ENCODE peak calls at places on chromosomes 3 and 15, in nine cellular contexts. One of them, this sample, is unnamed.

GRCh38 chr3:188974856-188975611 is 196.7 kb upstream of the TPRG1 start:
- ATAC-seq in RWPE2: no peak
- ATAC-seq in stimulated activated naive B cell treated with anti-CD40 and anti-IgM and Interleukin-4, amounts not matched to agents 10 μg/mL and 1 μg/mL and 100 μg/mL, for 72 hours: peak; percentile 62
- ATAC-seq in activated CD8-positive, alpha-beta T cell treated with anti-CD3 and anti-CD28 coated beads for 36 hours: peak; percentile 96
- ATAC-seq in left lung: peak; percentile 58
- ATAC-seq in activated CD8-positive, alpha-beta memory T cell treated with anti-CD3 and anti-CD28 coated beads, Interleukin-2, amount 10 ng/mL, durations not matched to agents 7 days and 5 days: peak; percentile 87
- ATAC-seq in heart right ventricle: no peak
- ATAC-seq in GM12878: no peak
- ATAC-seq in body of pancreas: no peak
- ATAC-seq in this sample: no peak

GRCh38 chr3:131072845-131073244 is 46.2 kb downstream of the NEK11 start:
- ATAC-seq in body of pancreas: no peak
- ATAC-seq in activated CD8-positive, alpha-beta memory T cell treated with anti-CD3 and anti-CD28 coated beads, Interleukin-2, amount 10 ng/mL, durations not matched to agents 7 days and 5 days: no peak
- ATAC-seq in stimulated activated naive B cell treated with anti-CD40 and anti-IgM and Interleukin-4, amounts not matched to agents 10 μg/mL and 1 μg/mL and 100 μg/mL, for 72 hours: no peak
- ATAC-seq in left lung: no peak
- ATAC-seq in heart right ventricle: peak; percentile 95
- ATAC-seq in RWPE2: no peak
- ATAC-seq in GM12878: no peak
- ATAC-seq in activated CD8-positive, alpha-beta T cell treated with anti-CD3 and anti-CD28 coated beads for 36 hours: no peak
- ATAC-seq in this sample: peak; percentile 63

GRCh38 chr3:179811321-179812095 is 158.7 kb downstream of the USP13 start:
- ATAC-seq in stimulated activated naive B cell treated with anti-CD40 and anti-IgM and Interleukin-4, amounts not matched to agents 10 μg/mL and 1 μg/mL and 100 μg/mL, for 72 hours: peak; percentile 83
- ATAC-seq in activated CD8-positive, alpha-beta memory T cell treated with anti-CD3 and anti-CD28 coated beads, Interleukin-2, amount 10 ng/mL, durations not matched to agents 7 days and 5 days: peak; percentile 58
- ATAC-seq in heart right ventricle: peak; percentile 73
- ATAC-seq in activated CD8-positive, alpha-beta T cell treated with anti-CD3 and anti-CD28 coated beads for 36 hours: peak; percentile 72
- ATAC-seq in left lung: peak; percentile 98
- ATAC-seq in RWPE2: peak; percentile 80
- ATAC-seq in body of pancreas: peak; percentile 79
- ATAC-seq in GM12878: peak; percentile 94
- ATAC-seq in this sample: no peak

GRCh38 chr3:128076465-128076782 is 24.2 kb downstream of the SEC61A1 start:
- ATAC-seq in activated CD8-positive, alpha-beta memory T cell treated with anti-CD3 and anti-CD28 coated beads, Interleukin-2, amount 10 ng/mL, durations not matched to agents 7 days and 5 days: no peak
- ATAC-seq in RWPE2: no peak
- ATAC-seq in activated CD8-positive, alpha-beta T cell treated with anti-CD3 and anti-CD28 coated beads for 36 hours: peak; percentile 3
- ATAC-seq in body of pancreas: no peak
- ATAC-seq in stimulated activated naive B cell treated with anti-CD40 and anti-IgM and Interleukin-4, amounts not matched to agents 10 μg/mL and 1 μg/mL and 100 μg/mL, for 72 hours: peak; percentile 28
- ATAC-seq in heart right ventricle: peak; percentile 4
- ATAC-seq in left lung: peak; percentile 8
- ATAC-seq in GM12878: peak; percentile 4
- ATAC-seq in this sample: peak; percentile 1

GRCh38 chr3:53998980-53999379 is 107.3 kb upstream of the SELENOK start:
- ATAC-seq in heart right ventricle: peak; percentile 85
- ATAC-seq in stimulated activated naive B cell treated with anti-CD40 and anti-IgM and Interleukin-4, amounts not matched to agents 10 μg/mL and 1 μg/mL and 100 μg/mL, for 72 hours: no peak
- ATAC-seq in body of pancreas: no peak
- ATAC-seq in RWPE2: no peak
- ATAC-seq in GM12878: no peak
- ATAC-seq in activated CD8-positive, alpha-beta memory T cell treated with anti-CD3 and anti-CD28 coated beads, Interleukin-2, amount 10 ng/mL, durations not matched to agents 7 days and 5 days: no peak
- ATAC-seq in left lung: no peak
- ATAC-seq in activated CD8-positive, alpha-beta T cell treated with anti-CD3 and anti-CD28 coated beads for 36 hours: no peak
- ATAC-seq in this sample: no peak

GRCh38 chr3:24521306-24522154 is 26.9 kb upstream of the THRB start:
- ATAC-seq in RWPE2: peak; percentile 70
- ATAC-seq in GM12878: peak; percentile 49
- ATAC-seq in activated CD8-positive, alpha-beta memory T cell treated with anti-CD3 and anti-CD28 coated beads, Interleukin-2, amount 10 ng/mL, durations not matched to agents 7 days and 5 days: no peak
- ATAC-seq in body of pancreas: peak; percentile 88
- ATAC-seq in activated CD8-positive, alpha-beta T cell treated with anti-CD3 and anti-CD28 coated beads for 36 hours: peak; percentile 49
- ATAC-seq in stimulated activated naive B cell treated with anti-CD40 and anti-IgM and Interleukin-4, amounts not matched to agents 10 μg/mL and 1 μg/mL and 100 μg/mL, for 72 hours: peak; percentile 88
- ATAC-seq in left lung: peak; percentile 89
- ATAC-seq in heart right ventricle: peak; percentile 94
- ATAC-seq in this sample: peak; percentile 89

GRCh38 chr15:67146214-67146613 is 80.8 kb downstream of the SMAD3 start:
- ATAC-seq in RWPE2: peak; percentile 1
- ATAC-seq in left lung: peak; percentile 4
- ATAC-seq in body of pancreas: peak; percentile 49
- ATAC-seq in stimulated activated naive B cell treated with anti-CD40 and anti-IgM and Interleukin-4, amounts not matched to agents 10 μg/mL and 1 μg/mL and 100 μg/mL, for 72 hours: peak; percentile 33
- ATAC-seq in activated CD8-positive, alpha-beta T cell treated with anti-CD3 and anti-CD28 coated beads for 36 hours: no peak
- ATAC-seq in heart right ventricle: no peak
- ATAC-seq in GM12878: no peak
- ATAC-seq in activated CD8-positive, alpha-beta memory T cell treated with anti-CD3 and anti-CD28 coated beads, Interleukin-2, amount 10 ng/mL, durations not matched to agents 7 days and 5 days: no peak
- ATAC-seq in this sample: no peak

GRCh38 chr3:72429589-72430362 is 418.5 kb downstream of the SHQ1 start:
- ATAC-seq in RWPE2: no peak
- ATAC-seq in GM12878: peak; percentile 5
- ATAC-seq in heart right ventricle: no peak
- ATAC-seq in left lung: no peak
- ATAC-seq in activated CD8-positive, alpha-beta memory T cell treated with anti-CD3 and anti-CD28 coated beads, Interleukin-2, amount 10 ng/mL, durations not matched to agents 7 days and 5 days: no peak
- ATAC-seq in body of pancreas: no peak
- ATAC-seq in stimulated activated naive B cell treated with anti-CD40 and anti-IgM and Interleukin-4, amounts not matched to agents 10 μg/mL and 1 μg/mL and 100 μg/mL, for 72 hours: no peak
- ATAC-seq in activated CD8-positive, alpha-beta T cell treated with anti-CD3 and anti-CD28 coated beads for 36 hours: no peak
- ATAC-seq in this sample: no peak

GRCh38 chr15:77497108-77497737 is 76.5 kb downstream of the HMG20A start:
- ATAC-seq in RWPE2: peak; percentile 18
- ATAC-seq in stimulated activated naive B cell treated with anti-CD40 and anti-IgM and Interleukin-4, amounts not matched to agents 10 μg/mL and 1 μg/mL and 100 μg/mL, for 72 hours: no peak
- ATAC-seq in left lung: peak; percentile 31
- ATAC-seq in activated CD8-positive, alpha-beta T cell treated with anti-CD3 and anti-CD28 coated beads for 36 hours: no peak
- ATAC-seq in activated CD8-positive, alpha-beta memory T cell treated with anti-CD3 and anti-CD28 coated beads, Interleukin-2, amount 10 ng/mL, durations not matched to agents 7 days and 5 days: no peak
- ATAC-seq in heart right ventricle: peak; percentile 87
- ATAC-seq in GM12878: peak; percentile 22
- ATAC-seq in body of pancreas: peak; percentile 75
- ATAC-seq in this sample: peak; percentile 58

GRCh38 chr3:139180489-139180888 is 135.8 kb upstream of the PRR23C start:
- ATAC-seq in left lung: no peak
- ATAC-seq in GM12878: no peak
- ATAC-seq in stimulated activated naive B cell treated with anti-CD40 and anti-IgM and Interleukin-4, amounts not matched to agents 10 μg/mL and 1 μg/mL and 100 μg/mL, for 72 hours: no peak
- ATAC-seq in heart right ventricle: no peak
- ATAC-seq in activated CD8-positive, alpha-beta T cell treated with anti-CD3 and anti-CD28 coated beads for 36 hours: no peak
- ATAC-seq in body of pancreas: no peak
- ATAC-seq in activated CD8-positive, alpha-beta memory T cell treated with anti-CD3 and anti-CD28 coated beads, Interleukin-2, amount 10 ng/mL, durations not matched to agents 7 days and 5 days: no peak
- ATAC-seq in RWPE2: no peak
- ATAC-seq in this sample: no peak

GRCh38 chr15:73239564-73240208 is 129.1 kb downstream of the HCN4 start:
- ATAC-seq in left lung: no peak
- ATAC-seq in RWPE2: peak; percentile 68
- ATAC-seq in heart right ventricle: no peak
- ATAC-seq in activated CD8-positive, alpha-beta memory T cell treated with anti-CD3 and anti-CD28 coated beads, Interleukin-2, amount 10 ng/mL, durations not matched to agents 7 days and 5 days: no peak
- ATAC-seq in stimulated activated naive B cell treated with anti-CD40 and anti-IgM and Interleukin-4, amounts not matched to agents 10 μg/mL and 1 μg/mL and 100 μg/mL, for 72 hours: no peak
- ATAC-seq in GM12878: peak; percentile 30
- ATAC-seq in body of pancreas: no peak
- ATAC-seq in activated CD8-positive, alpha-beta T cell treated with anti-CD3 and anti-CD28 coated beads for 36 hours: no peak
- ATAC-seq in this sample: no peak

GRCh38 chr3:31106912-31107311 is 212.5 kb upstream of the GADL1 start:
- ATAC-seq in activated CD8-positive, alpha-beta memory T cell treated with anti-CD3 and anti-CD28 coated beads, Interleukin-2, amount 10 ng/mL, durations not matched to agents 7 days and 5 days: peak; percentile 66
- ATAC-seq in RWPE2: no peak
- ATAC-seq in GM12878: peak; percentile 98
- ATAC-seq in heart right ventricle: no peak
- ATAC-seq in body of pancreas: no peak
- ATAC-seq in activated CD8-positive, alpha-beta T cell treated with anti-CD3 and anti-CD28 coated beads for 36 hours: peak; percentile 68
- ATAC-seq in left lung: no peak
- ATAC-seq in stimulated activated naive B cell treated with anti-CD40 and anti-IgM and Interleukin-4, amounts not matched to agents 10 μg/mL and 1 μg/mL and 100 μg/mL, for 72 hours: no peak
- ATAC-seq in this sample: no peak

GRCh38 chr3:23668430-23668904 is 137.3 kb upstream of the UBE2E1 start:
- ATAC-seq in GM12878: peak; percentile 50
- ATAC-seq in heart right ventricle: no peak
- ATAC-seq in body of pancreas: peak; percentile 65
- ATAC-seq in RWPE2: peak; percentile 93
- ATAC-seq in stimulated activated naive B cell treated with anti-CD40 and anti-IgM and Interleukin-4, amounts not matched to agents 10 μg/mL and 1 μg/mL and 100 μg/mL, for 72 hours: no peak
- ATAC-seq in activated CD8-positive, alpha-beta memory T cell treated with anti-CD3 and anti-CD28 coated beads, Interleukin-2, amount 10 ng/mL, durations not matched to agents 7 days and 5 days: no peak
- ATAC-seq in left lung: peak; percentile 26
- ATAC-seq in activated CD8-positive, alpha-beta T cell treated with anti-CD3 and anti-CD28 coated beads for 36 hours: no peak
- ATAC-seq in this sample: no peak

GRCh38 chr3:115513411-115513800 is 109.9 kb upstream of the GAP43 start:
- ATAC-seq in stimulated activated naive B cell treated with anti-CD40 and anti-IgM and Interleukin-4, amounts not matched to agents 10 μg/mL and 1 μg/mL and 100 μg/mL, for 72 hours: no peak
- ATAC-seq in activated CD8-positive, alpha-beta memory T cell treated with anti-CD3 and anti-CD28 coated beads, Interleukin-2, amount 10 ng/mL, durations not matched to agents 7 days and 5 days: no peak
- ATAC-seq in body of pancreas: peak; percentile 62
- ATAC-seq in activated CD8-positive, alpha-beta T cell treated with anti-CD3 and anti-CD28 coated beads for 36 hours: peak; percentile 15
- ATAC-seq in left lung: peak; percentile 38
- ATAC-seq in GM12878: no peak
- ATAC-seq in RWPE2: peak; percentile 29
- ATAC-seq in heart right ventricle: peak; percentile 27
- ATAC-seq in this sample: no peak

GRCh38 chr3:138057384-138057783 is 47.4 kb downstream of the CLDN18 start:
- ATAC-seq in body of pancreas: no peak
- ATAC-seq in activated CD8-positive, alpha-beta T cell treated with anti-CD3 and anti-CD28 coated beads for 36 hours: no peak
- ATAC-seq in GM12878: no peak
- ATAC-seq in activated CD8-positive, alpha-beta memory T cell treated with anti-CD3 and anti-CD28 coated beads, Interleukin-2, amount 10 ng/mL, durations not matched to agents 7 days and 5 days: no peak
- ATAC-seq in stimulated activated naive B cell treated with anti-CD40 and anti-IgM and Interleukin-4, amounts not matched to agents 10 μg/mL and 1 μg/mL and 100 μg/mL, for 72 hours: no peak
- ATAC-seq in RWPE2: no peak
- ATAC-seq in left lung: no peak
- ATAC-seq in heart right ventricle: no peak
- ATAC-seq in this sample: no peak

GRCh38 chr3:36166477-36166876 is 213.8 kb upstream of the STAC start:
- ATAC-seq in body of pancreas: no peak
- ATAC-seq in RWPE2: peak; percentile 99
- ATAC-seq in activated CD8-positive, alpha-beta T cell treated with anti-CD3 and anti-CD28 coated beads for 36 hours: no peak
- ATAC-seq in GM12878: no peak
- ATAC-seq in left lung: no peak
- ATAC-seq in activated CD8-positive, alpha-beta memory T cell treated with anti-CD3 and anti-CD28 coated beads, Interleukin-2, amount 10 ng/mL, durations not matched to agents 7 days and 5 days: no peak
- ATAC-seq in heart right ventricle: no peak
- ATAC-seq in stimulated activated naive B cell treated with anti-CD40 and anti-IgM and Interleukin-4, amounts not matched to agents 10 μg/mL and 1 μg/mL and 100 μg/mL, for 72 hours: no peak
- ATAC-seq in this sample: no peak

GRCh38 chr3:38702231-38702630 is 52.7 kb upstream of the SCN5A start:
- ATAC-seq in body of pancreas: no peak
- ATAC-seq in RWPE2: no peak
- ATAC-seq in stimulated activated naive B cell treated with anti-CD40 and anti-IgM and Interleukin-4, amounts not matched to agents 10 μg/mL and 1 μg/mL and 100 μg/mL, for 72 hours: no peak
- ATAC-seq in heart right ventricle: no peak
- ATAC-seq in GM12878: no peak
- ATAC-seq in activated CD8-positive, alpha-beta T cell treated with anti-CD3 and anti-CD28 coated beads for 36 hours: no peak
- ATAC-seq in left lung: no peak
- ATAC-seq in activated CD8-positive, alpha-beta memory T cell treated with anti-CD3 and anti-CD28 coated beads, Interleukin-2, amount 10 ng/mL, durations not matched to agents 7 days and 5 days: no peak
- ATAC-seq in this sample: no peak

GRCh38 chr3:195892105-195892354 is 16.3 kb downstream of the TNK2 start:
- ATAC-seq in body of pancreas: no peak
- ATAC-seq in activated CD8-positive, alpha-beta T cell treated with anti-CD3 and anti-CD28 coated beads for 36 hours: no peak
- ATAC-seq in heart right ventricle: no peak
- ATAC-seq in stimulated activated naive B cell treated with anti-CD40 and anti-IgM and Interleukin-4, amounts not matched to agents 10 μg/mL and 1 μg/mL and 100 μg/mL, for 72 hours: no peak
- ATAC-seq in GM12878: no peak
- ATAC-seq in left lung: no peak
- ATAC-seq in activated CD8-positive, alpha-beta memory T cell treated with anti-CD3 and anti-CD28 coated beads, Interleukin-2, amount 10 ng/mL, durations not matched to agents 7 days and 5 days: no peak
- ATAC-seq in RWPE2: no peak
- ATAC-seq in this sample: no peak

GRCh38 chr3:156620260-156620659 is 54.1 kb upstream of the TIPARP start:
- ATAC-seq in left lung: no peak
- ATAC-seq in activated CD8-positive, alpha-beta memory T cell treated with anti-CD3 and anti-CD28 coated beads, Interleukin-2, amount 10 ng/mL, durations not matched to agents 7 days and 5 days: no peak
- ATAC-seq in heart right ventricle: no peak
- ATAC-seq in body of pancreas: no peak
- ATAC-seq in stimulated activated naive B cell treated with anti-CD40 and anti-IgM and Interleukin-4, amounts not matched to agents 10 μg/mL and 1 μg/mL and 100 μg/mL, for 72 hours: no peak
- ATAC-seq in GM12878: peak; percentile 66
- ATAC-seq in activated CD8-positive, alpha-beta T cell treated with anti-CD3 and anti-CD28 coated beads for 36 hours: no peak
- ATAC-seq in RWPE2: peak; percentile 24
- ATAC-seq in this sample: no peak

GRCh38 chr3:25585361-25586166 is 79.1 kb downstream of the TOP2B start:
- ATAC-seq in activated CD8-positive, alpha-beta memory T cell treated with anti-CD3 and anti-CD28 coated beads, Interleukin-2, amount 10 ng/mL, durations not matched to agents 7 days and 5 days: no peak
- ATAC-seq in RWPE2: no peak
- ATAC-seq in GM12878: no peak
- ATAC-seq in stimulated activated naive B cell treated with anti-CD40 and anti-IgM and Interleukin-4, amounts not matched to agents 10 μg/mL and 1 μg/mL and 100 μg/mL, for 72 hours: no peak
- ATAC-seq in heart right ventricle: no peak
- ATAC-seq in left lung: no peak
- ATAC-seq in body of pancreas: no peak
- ATAC-seq in activated CD8-positive, alpha-beta T cell treated with anti-CD3 and anti-CD28 coated beads for 36 hours: no peak
- ATAC-seq in this sample: no peak

GRCh38 chr15:40918146-40918798 is 10.9 kb upstream of the DLL4 start:
- ATAC-seq in left lung: peak; percentile 86
- ATAC-seq in body of pancreas: peak; percentile 46
- ATAC-seq in activated CD8-positive, alpha-beta T cell treated with anti-CD3 and anti-CD28 coated beads for 36 hours: no peak
- ATAC-seq in RWPE2: no peak
- ATAC-seq in heart right ventricle: peak; percentile 10
- ATAC-seq in activated CD8-positive, alpha-beta memory T cell treated with anti-CD3 and anti-CD28 coated beads, Interleukin-2, amount 10 ng/mL, durations not matched to agents 7 days and 5 days: no peak
- ATAC-seq in stimulated activated naive B cell treated with anti-CD40 and anti-IgM and Interleukin-4, amounts not matched to agents 10 μg/mL and 1 μg/mL and 100 μg/mL, for 72 hours: no peak
- ATAC-seq in GM12878: no peak
- ATAC-seq in this sample: peak; percentile 37

GRCh38 chr15:45943255-45943654 is 308.4 kb downstream of the SQOR start:
- ATAC-seq in GM12878: no peak
- ATAC-seq in heart right ventricle: no peak
- ATAC-seq in RWPE2: no peak
- ATAC-seq in activated CD8-positive, alpha-beta T cell treated with anti-CD3 and anti-CD28 coated beads for 36 hours: no peak
- ATAC-seq in activated CD8-positive, alpha-beta memory T cell treated with anti-CD3 and anti-CD28 coated beads, Interleukin-2, amount 10 ng/mL, durations not matched to agents 7 days and 5 days: no peak
- ATAC-seq in body of pancreas: no peak
- ATAC-seq in left lung: no peak
- ATAC-seq in stimulated activated naive B cell treated with anti-CD40 and anti-IgM and Interleukin-4, amounts not matched to agents 10 μg/mL and 1 μg/mL and 100 μg/mL, for 72 hours: no peak
- ATAC-seq in this sample: no peak

GRCh38 chr3:37994639-37994972 is 4.0 kb downstream of the VILL start:
- ATAC-seq in heart right ventricle: no peak
- ATAC-seq in activated CD8-positive, alpha-beta memory T cell treated with anti-CD3 and anti-CD28 coated beads, Interleukin-2, amount 10 ng/mL, durations not matched to agents 7 days and 5 days: peak; percentile 4
- ATAC-seq in left lung: no peak
- ATAC-seq in activated CD8-positive, alpha-beta T cell treated with anti-CD3 and anti-CD28 coated beads for 36 hours: no peak
- ATAC-seq in body of pancreas: no peak
- ATAC-seq in GM12878: peak; percentile 1
- ATAC-seq in stimulated activated naive B cell treated with anti-CD40 and anti-IgM and Interleukin-4, amounts not matched to agents 10 μg/mL and 1 μg/mL and 100 μg/mL, for 72 hours: peak; percentile 0
- ATAC-seq in RWPE2: no peak
- ATAC-seq in this sample: no peak

GRCh38 chr3:184582583-184582982 is 21.0 kb downstream of the EPHB3 start:
- ATAC-seq in RWPE2: no peak
- ATAC-seq in left lung: no peak
- ATAC-seq in body of pancreas: peak; percentile 23
- ATAC-seq in activated CD8-positive, alpha-beta T cell treated with anti-CD3 and anti-CD28 coated beads for 36 hours: no peak
- ATAC-seq in activated CD8-positive, alpha-beta memory T cell treated with anti-CD3 and anti-CD28 coated beads, Interleukin-2, amount 10 ng/mL, durations not matched to agents 7 days and 5 days: no peak
- ATAC-seq in heart right ventricle: peak; percentile 61
- ATAC-seq in GM12878: no peak
- ATAC-seq in stimulated activated naive B cell treated with anti-CD40 and anti-IgM and Interleukin-4, amounts not matched to agents 10 μg/mL and 1 μg/mL and 100 μg/mL, for 72 hours: no peak
- ATAC-seq in this sample: peak; percentile 78

This sample was measured in gastroesophageal sphincter.